ENCODE peak calls at places on chromosomes 5 and 9, in five cellular contexts. S is astrocyte of the cerebellum, J is neural progenitor cell, N is kidney epithelial cell, U is cardiac fibroblast. K is an unnamed sample.

GRCh38 chr5:132017316-132017715 is 5.9 kb upstream of the ACSL6 start:
- DNase-seq in S (no peak), U (no peak), N (no peak), J (no peak), K (no peak)

GRCh38 chr5:154418344-154418820 is 27.4 kb upstream of the SAP30L start:
- DNase-seq in U (no peak), N (no peak), S (no peak), J (no peak), K (no peak)

GRCh38 chr9:113131689-113132151 is 19.1 kb upstream of the SLC31A2 start:
- DNase-seq in S (peak), J (peak), U (peak), N (no peak), K (no peak)

GRCh38 chr5:71932649-71933338 is 174.5 kb upstream of the MAP1B start:
- DNase-seq in S (peak), N (peak), J (peak), U (peak), K (no peak)

GRCh38 chr9:108567571-108567970 is 288.2 kb downstream of the ACTL7B start:
- DNase-seq in J (no peak), S (no peak), N (no peak), U (no peak), K (no peak)

GRCh38 chr9:33510264-33511183 is 13.5 kb upstream of the ANKRD18B start:
- DNase-seq in S (peak), N (no peak), J (peak), U (peak), K (no peak)

GRCh38 chr5:113233606-113234005 is 201.2 kb downstream of the TSSK1B start:
- DNase-seq in J (no peak), N (no peak), U (peak), S (no peak), K (no peak)

GRCh38 chr9:134895103-134895502 is 14.5 kb downstream of the FCN2 start:
- DNase-seq in N (no peak), J (no peak), U (peak), S (peak), K (no peak)

GRCh38 chr5:149315753-149316152 is 29.5 kb upstream of the GRPEL2 start:
- DNase-seq in N (no peak), U (no peak), S (no peak), J (no peak), K (no peak)

GRCh38 chr5:124773291-124774001 is 27.0 kb upstream of the ZNF608 start:
- DNase-seq in U (no peak), S (no peak), J (peak), N (no peak), K (peak)

GRCh38 chr9:36899406-36899805 is 134.7 kb downstream of the PAX5 start:
- DNase-seq in N (no peak), S (no peak), J (no peak), U (no peak), K (no peak)

GRCh38 chr5:132057498-132058255 is 2.8 kb upstream of the IL3 start:
- DNase-seq in J (no peak), S (no peak), U (no peak), N (no peak), K (no peak)

GRCh38 chr5:50667653-50668403 is 1.4 kb downstream of the PARP8 start:
- DNase-seq in J (peak), S (no peak), U (peak), N (peak), K (no peak)

GRCh38 chr5:154038241-154038603 is 488 bp downstream of the FAM114A2 start:
- DNase-seq in J (no peak), N (no peak), U (no peak), S (no peak), K (no peak)

GRCh38 chr9:33165263-33166151 is 1.6 kb downstream of the B4GALT1 start:
- DNase-seq in J (no peak), N (no peak), U (peak), S (peak), K (peak)

GRCh38 chr5:137778772-137779564 is 24.8 kb upstream of the HNRNPA0 start:
- DNase-seq in J (peak), S (peak), U (peak), N (no peak), K (peak)

GRCh38 chr5:54746346-54746745 is 228.8 kb downstream of the SNX18 start:
- DNase-seq in U (no peak), N (no peak), J (no peak), S (no peak), K (no peak)

GRCh38 chr9:110072597-110073355 is 135.2 kb downstream of the C9orf152 start:
- DNase-seq in N (no peak), S (no peak), U (peak), J (peak), K (no peak)

GRCh38 chr9:113590991-113591898 is 127.7 kb downstream of the RGS3 start:
- DNase-seq in J (peak), U (peak), N (no peak), S (peak), K (no peak)

GRCh38 chr5:150516011-150516410 is 8.1 kb downstream of the NDST1 start:
- DNase-seq in N (no peak), J (no peak), S (no peak), U (peak), K (no peak)

GRCh38 chr5:91443761-91444467 is 60.8 kb upstream of the ARRDC3 start:
- DNase-seq in J (no peak), N (no peak), U (peak), S (no peak), K (no peak)

GRCh38 chr9:2281031-2281802 is 266.1 kb downstream of the SMARCA2 start:
- DNase-seq in U (peak), N (no peak), J (peak), S (no peak), K (no peak)

DNA sequence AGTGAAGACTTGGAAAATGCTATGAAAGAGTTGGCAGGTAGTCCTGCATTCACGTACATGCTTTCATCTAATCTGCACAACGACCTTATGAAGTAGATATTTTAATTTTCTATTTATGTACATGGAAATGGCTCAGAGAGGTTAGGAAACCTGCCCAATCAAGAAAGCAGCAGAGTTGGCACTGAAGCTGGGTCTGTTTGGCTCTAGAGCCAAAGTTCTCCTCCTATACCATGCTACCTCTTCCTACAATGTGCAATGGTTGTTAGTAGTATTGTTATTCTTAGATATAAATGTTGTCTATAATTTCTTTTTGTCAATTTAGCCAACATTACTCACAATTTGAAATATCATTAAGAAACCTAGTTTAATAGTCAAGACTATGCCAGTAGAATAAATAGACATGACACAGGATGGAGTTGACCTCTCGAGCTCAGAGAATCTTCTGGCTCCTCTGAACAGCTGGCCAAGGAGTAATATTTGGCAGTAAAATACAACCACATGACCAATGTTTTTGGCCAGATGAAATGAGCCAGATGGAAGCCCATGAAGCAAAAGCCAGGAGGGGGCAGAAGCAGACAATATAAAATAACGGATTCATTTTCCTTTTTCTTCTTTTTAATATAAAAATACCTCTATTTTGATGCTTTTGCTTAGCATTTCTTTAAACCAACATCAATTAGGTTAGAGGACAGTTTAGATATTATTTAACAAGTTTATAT is 542.3 kb downstream of the PDE4D start:
- DNase-seq in U (peak), J (no peak), N (no peak), S (peak), K (no peak)
- TF ChIP-seq CTCF in U (no peak), J (no peak), N (no peak), S (peak), K (no peak)

GRCh38 chr5:178384815-178385471 is 152.3 kb upstream of the PHYKPL start:
- DNase-seq in U (no peak), S (no peak), J (no peak), N (no peak), K (no peak)
- TF ChIP-seq CTCF in U (no peak), S (no peak), J (no peak), N (no peak), K (no peak)

GRCh38 chr5:11560915-11561697 is 343.1 kb downstream of the CTNND2 start:
- DNase-seq in S (no peak), U (no peak), N (no peak), J (no peak), K (no peak)

GRCh38 chr5:11563822-11564221 is 340.4 kb downstream of the CTNND2 start:
- DNase-seq in N (no peak), U (no peak), S (no peak), J (no peak), K (no peak)

GRCh38 chr5:11564716-11565115 is 339.5 kb downstream of the CTNND2 start:
- DNase-seq in U (no peak), J (peak), S (peak), N (no peak), K (no peak)
- TF ChIP-seq CTCF in U (no peak), J (no peak), S (no peak), N (no peak), K (no peak)

DNA sequence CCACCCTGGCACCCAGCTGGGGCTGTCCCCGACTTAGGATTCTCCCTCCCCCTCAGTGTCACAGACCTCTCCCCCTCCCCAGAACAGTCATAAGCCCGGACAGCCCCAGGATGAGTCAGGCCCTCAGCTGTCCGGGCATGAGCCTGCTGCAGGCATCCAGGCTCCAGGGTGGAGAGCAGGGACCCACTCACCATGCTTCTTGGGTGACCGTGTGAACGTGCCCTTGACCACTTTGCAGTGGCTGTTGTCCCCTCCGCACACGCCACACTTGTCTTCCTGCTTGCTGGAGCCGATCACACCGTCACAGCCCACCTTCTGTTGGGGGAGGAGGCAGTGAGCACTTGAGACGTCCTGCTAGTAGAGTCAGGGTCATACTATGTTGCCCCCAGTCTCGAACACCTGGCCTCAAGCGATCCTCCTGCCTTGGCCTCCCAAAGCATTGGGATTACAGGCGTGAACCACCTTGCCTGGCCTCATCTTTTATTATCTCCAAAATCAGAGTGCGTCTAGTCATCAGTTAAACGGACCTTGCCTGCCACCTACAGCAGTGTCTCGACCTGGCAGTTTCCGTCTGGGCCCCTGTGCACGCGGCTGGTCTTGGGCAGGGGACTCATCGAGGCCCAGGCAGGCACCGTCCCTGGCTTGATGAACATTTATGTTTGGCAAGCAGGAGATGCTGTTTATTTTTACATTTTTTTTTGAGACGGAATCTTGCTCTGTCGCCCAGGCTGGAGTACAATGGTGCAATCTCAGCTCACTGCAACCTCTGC is 72.6 kb downstream of the ZNF354C start:
- DNase-seq in N (no peak), U (no peak), J (no peak), S (no peak), K (no peak)
- TF ChIP-seq CTCF in N (no peak), U (no peak), J (no peak), S (no peak), K (no peak)

GRCh38 chr9:21316032-21316842 is 11.1 kb upstream of the IFNA5 start:
- DNase-seq in S (no peak), J (no peak), N (no peak), U (no peak), K (no peak)
- TF ChIP-seq CTCF in S (no peak), J (no peak), N (no peak), U (no peak), K (no peak)

GRCh38 chr5:134462761-134463160 is 51.1 kb upstream of the CDKN2AIPNL start:
- DNase-seq in J (peak), N (no peak), S (no peak), U (no peak), K (no peak)
- TF ChIP-seq CTCF in J (peak), N (no peak), S (peak), U (no peak), K (no peak)

GRCh38 chr5:116035123-116035522 is 2.9 kb downstream of the ARL14EPL start:
- DNase-seq in J (no peak), S (no peak), U (peak), N (peak), K (no peak)

GRCh38 chr5:116038817-116039216 is 6.5 kb downstream of the ARL14EPL start:
- DNase-seq in J (no peak), S (no peak), U (no peak), N (no peak), K (no peak)

GRCh38 chr5:116042375-116042774 is 10.1 kb downstream of the ARL14EPL start:
- DNase-seq in U (no peak), J (no peak), N (no peak), S (no peak), K (no peak)

GRCh38 chr5:116032991-116033390 is 719 bp downstream of the ARL14EPL start:
- DNase-seq in U (no peak), J (no peak), N (no peak), S (no peak), K (no peak)

GRCh38 chr5:116037236-116037822 is 5.1 kb downstream of the ARL14EPL start:
- DNase-seq in N (no peak), S (no peak), U (peak), J (no peak), K (no peak)
- TF ChIP-seq CTCF in N (peak), S (no peak), U (peak), J (peak), K (peak)